ENCODE peak calls at places on chromosomes 7 and 10, in five cellular contexts. H, C, Y, X and V are unnamed samples.
A peak's percentile ranks its signal among the peaks of the same experiment; 100 is the strongest.

GRCh38 chr7:51261950-51262795 is 54.4 kb downstream of the COBL start:
- DNase-seq in H (no peak), C (peak; percentile 48), Y (no peak), X (no peak), V (no peak)

GRCh38 chr7:67788689-67789088 is 792.1 kb downstream of the TYW1 start:
- DNase-seq in H (no peak), C (peak; percentile 9), Y (peak; percentile 32), X (no peak), V (no peak)

GRCh38 chr10:49629286-49629915 is 15.6 kb downstream of the CHAT start:
- DNase-seq in H (no peak), C (no peak), Y (peak; percentile 34), X (no peak), V (no peak)

GRCh38 chr7:152894295-152895170 is 135.0 kb downstream of the ACTR3B start:
- DNase-seq in H (no peak), C (no peak), Y (peak; percentile 70), X (no peak), V (peak; percentile 29)

GRCh38 chr7:77199008-77199966 is at the start of gene FGL2:
- DNase-seq in H (peak; percentile 72), C (peak; percentile 46), Y (peak; percentile 85), X (peak; percentile 13), V (peak; percentile 47)

GRCh38 chr10:79407397-79407796 is 38.0 kb downstream of the ZCCHC24 start:
- DNase-seq in H (no peak), C (no peak), Y (peak; percentile 70), X (no peak), V (no peak)

GRCh38 chr10:72133517-72133916 is 45.2 kb upstream of the SPOCK2 start:
- DNase-seq in H (peak; percentile 75), C (no peak), Y (no peak), X (no peak), V (peak; percentile 39)

GRCh38 chr10:132828681-132829080 is 42.7 kb upstream of the NKX6-2 start:
- DNase-seq in H (no peak), C (no peak), Y (peak; percentile 49), X (no peak), V (no peak)

GRCh38 chr10:109914966-109915365 is 8.3 kb downstream of the XPNPEP1 start:
- DNase-seq in H (peak; percentile 92), C (no peak), Y (no peak), X (peak; percentile 16), V (peak; percentile 86)

GRCh38 chr10:571643-572042 is 117.8 kb downstream of the DIP2C start:
- DNase-seq in H (no peak), C (no peak), Y (no peak), X (no peak), V (no peak)

GRCh38 chr10:121240011-121240410 is 358.2 kb downstream of the FGFR2 start:
- DNase-seq in H (no peak), C (peak; percentile 28), Y (no peak), X (no peak), V (no peak)

GRCh38 chr10:98266647-98267046 is 1.3 kb downstream of the LOXL4 start:
- DNase-seq in H (no peak), C (no peak), Y (no peak), X (no peak), V (no peak)

GRCh38 chr7:138842111-138842510 is 44.1 kb upstream of the ATP6V0A4 start:
- DNase-seq in H (peak; percentile 84), C (no peak), Y (no peak), X (no peak), V (peak; percentile 37)

GRCh38 chr7:64307254-64308018 is 6.3 kb upstream of the ZNF736 start:
- DNase-seq in H (peak; percentile 81), C (peak; percentile 97), Y (peak; percentile 99), X (peak; percentile 92), V (peak; percentile 16)

GRCh38 chr7:69934475-69934903 is 336.2 kb downstream of the AUTS2 start:
- DNase-seq in H (no peak), C (peak; percentile 16), Y (no peak), X (no peak), V (no peak)

GRCh38 chr10:1735562-1735961 is 1.8 kb downstream of the ADARB2 start:
- DNase-seq in H (no peak), C (no peak), Y (no peak), X (no peak), V (no peak)

GRCh38 chr7:41006591-41006990 is 696.3 kb downstream of the INHBA start:
- DNase-seq in H (peak; percentile 48), C (no peak), Y (no peak), X (no peak), V (peak; percentile 97)

GRCh38 chr10:44264244-44264643 is 120.7 kb downstream of the CXCL12 start:
- DNase-seq in H (no peak), C (no peak), Y (no peak), X (no peak), V (no peak)

GRCh38 chr7:36439624-36440023 is 50.0 kb downstream of the ANLN start:
- DNase-seq in H (no peak), C (no peak), Y (no peak), X (no peak), V (no peak)

GRCh38 chr10:129800796-129801340 is 163.2 kb downstream of the EBF3 start:
- DNase-seq in H (no peak), C (no peak), Y (no peak), X (no peak), V (no peak)

GRCh38 chr7:102280521-102280920 is 6.1 kb upstream of the SH2B2 start:
- DNase-seq in H (no peak), C (no peak), Y (no peak), X (no peak), V (no peak)

GRCh38 chr7:151123485-151124204 is 37.4 kb downstream of the AGAP3 start:
- DNase-seq in H (peak; percentile 72), C (peak; percentile 90), Y (peak; percentile 93), X (peak; percentile 81), V (peak; percentile 86)

GRCh38 chr10:80421369-80422220 is 13.2 kb downstream of the PRXL2A start:
- DNase-seq in H (no peak), C (no peak), Y (no peak), X (no peak), V (no peak)

GRCh38 chr10:79178614-79179403 is 110.0 kb downstream of the ZMIZ1 start:
- DNase-seq in H (peak; percentile 85), C (peak; percentile 84), Y (no peak), X (no peak), V (no peak)

GRCh38 chr7:102967798-102968197 is 55.0 kb downstream of the LRRC17 start:
- DNase-seq in H (peak; percentile 29), C (no peak), Y (no peak), X (no peak), V (no peak)

GRCh38 chr7:125088555-125088954 is 158.9 kb upstream of the POT1 start:
- DNase-seq in H (no peak), C (no peak), Y (no peak), X (no peak), V (no peak)

DNA sequence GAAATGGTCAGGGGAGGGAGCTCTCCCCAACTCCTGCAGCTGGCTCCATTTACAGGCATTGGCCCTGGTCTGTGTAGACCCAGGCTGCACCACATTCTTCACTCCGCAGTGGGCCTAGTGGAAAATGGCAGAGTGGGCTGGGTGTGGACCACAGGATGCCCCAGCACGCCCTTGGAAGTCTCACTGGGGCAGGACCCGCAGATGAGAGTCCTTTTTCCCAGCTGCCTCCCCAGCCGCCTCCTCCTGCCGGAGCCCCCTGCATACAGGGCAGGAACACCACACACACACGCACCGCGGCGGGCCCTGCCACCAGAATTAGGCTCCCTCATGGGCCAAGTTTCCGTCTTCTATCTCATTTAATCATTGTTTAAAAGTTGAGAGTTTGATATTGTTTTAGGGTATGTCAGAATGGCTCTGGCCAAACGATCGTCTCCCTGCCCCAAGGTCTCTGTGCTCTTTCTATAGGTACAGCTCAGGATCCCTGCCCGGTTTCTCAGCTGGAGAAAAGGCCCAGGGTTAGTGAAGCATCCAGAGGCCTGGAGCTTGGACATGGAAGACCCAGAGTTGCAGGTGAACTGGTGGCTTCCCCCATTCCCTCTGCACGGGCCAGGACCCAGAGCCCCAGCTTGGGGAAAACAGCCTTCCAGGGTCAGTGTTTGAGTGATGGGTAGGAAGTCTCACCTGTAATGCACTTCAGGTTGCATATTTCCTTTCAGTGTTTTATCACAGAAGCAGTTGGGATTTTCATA is 42.0 kb downstream of the ZNF467 start:
- DNase-seq in H (no peak), C (no peak), Y (peak; percentile 70), X (no peak), V (no peak)
- TF ChIP-seq CTCF in H (no peak), C (no peak), Y (no peak), X (no peak), V (no peak)

GRCh38 chr7:99325597-99326407 is at the start of gene ARPC1A:
- DNase-seq in H (peak; percentile 93), C (peak; percentile 90), Y (peak; percentile 97), X (peak; percentile 88), V (peak; percentile 94)

GRCh38 chr7:99324966-99325596 is 617 bp upstream of the ARPC1A start:
- DNase-seq in H (no peak), C (no peak), Y (peak; percentile 79), X (no peak), V (no peak)

GRCh38 chr7:99314504-99314903 is 11.2 kb upstream of the ARPC1A start:
- DNase-seq in H (no peak), C (no peak), Y (no peak), X (no peak), V (peak; percentile 68)

GRCh38 chr7:99324559-99324958 is 1.1 kb upstream of the ARPC1A start:
- DNase-seq in H (no peak), C (no peak), Y (no peak), X (no peak), V (no peak)

GRCh38 chr7:99320371-99320770 is 5.3 kb upstream of the ARPC1A start:
- DNase-seq in H (no peak), C (no peak), Y (no peak), X (no peak), V (no peak)
- TF ChIP-seq CTCF in H (no peak), C (no peak), Y (no peak), X (no peak), V (no peak)

GRCh38 chr7:154289119-154289518 is 236.9 kb downstream of the DPP6 start:
- DNase-seq in H (no peak), C (no peak), Y (peak; percentile 37), X (no peak), V (no peak)

DNA sequence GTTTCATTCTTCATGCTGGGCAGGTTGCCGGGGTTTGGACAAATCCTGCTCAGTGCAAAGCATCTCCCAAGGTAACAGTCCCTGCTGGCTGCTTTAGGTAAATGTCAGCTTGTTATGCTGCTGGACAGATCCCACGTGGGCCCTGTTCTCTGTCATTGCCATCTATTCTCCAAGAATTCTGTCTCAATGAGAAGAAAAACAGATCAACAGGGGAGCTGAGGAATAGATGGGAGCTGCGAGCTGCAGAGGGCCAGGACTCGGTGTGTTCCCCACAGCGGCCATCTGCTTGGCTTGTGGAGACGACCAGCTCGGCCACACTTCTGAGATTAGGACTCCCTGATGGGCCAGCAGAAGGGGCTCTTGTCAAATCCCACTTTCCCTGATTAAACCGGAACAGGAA is 235.2 kb downstream of the DPP6 start:
- DNase-seq in H (no peak), C (no peak), Y (peak; percentile 51), X (no peak), V (no peak)
- TF ChIP-seq CTCF in H (no peak), C (no peak), Y (no peak), X (no peak), V (no peak)

DNA sequence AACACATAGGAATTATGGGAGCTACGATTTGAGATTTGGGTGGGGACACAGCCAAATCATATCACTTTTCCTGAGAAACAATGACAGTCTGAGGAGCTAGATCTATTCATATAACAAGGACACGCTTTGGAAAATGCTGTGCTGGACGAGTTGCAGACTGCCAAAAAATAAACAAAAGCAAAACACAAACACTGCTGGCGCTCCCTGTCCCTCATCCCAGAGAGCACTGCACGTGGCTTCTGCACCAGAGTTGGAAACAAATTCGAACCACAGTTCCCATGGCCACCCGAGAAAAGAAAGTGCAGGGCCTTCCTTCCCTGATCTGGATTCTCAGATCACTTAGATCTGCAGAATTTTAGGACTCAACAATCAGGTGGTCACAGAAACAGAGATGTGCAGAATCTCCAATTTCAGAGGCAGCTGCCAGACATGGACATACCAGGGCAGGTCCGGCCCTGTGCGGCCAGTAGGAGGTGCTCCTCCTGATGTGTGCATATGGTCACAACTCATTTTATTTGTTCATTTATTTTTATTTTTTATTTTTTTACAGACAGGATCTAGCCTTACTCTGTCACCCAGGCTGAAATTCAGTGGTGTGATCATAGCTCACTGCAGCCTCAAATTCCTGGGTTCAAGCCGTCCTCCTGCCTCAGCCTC is 35.1 kb upstream of the ECHDC3 start:
- DNase-seq in H (no peak), C (no peak), Y (no peak), X (no peak), V (no peak)
- TF ChIP-seq CTCF in H (peak; percentile 19), C (no peak), Y (no peak), X (no peak), V (no peak)